ENCODE peak calls at places on chromosomes 6 and 20, in four cellular contexts. One of them, this sample, is unnamed.

GRCh38 chr6:52834481-52834880 is 6.1 kb downstream of the GSTA5 start:
- DNase-seq in brain microvascular endothelial cell: no peak
- DNase-seq in activated CD4-positive, CD25-positive, alpha-beta regulatory T cell: no peak
- DNase-seq in HEK293T: no peak
- DNase-seq in this sample: no peak

GRCh38 chr6:46651006-46651405 is 1.6 kb downstream of the CYP39A1 start:
- DNase-seq in brain microvascular endothelial cell: no peak
- DNase-seq in HEK293T: no peak
- DNase-seq in activated CD4-positive, CD25-positive, alpha-beta regulatory T cell: no peak
- DNase-seq in this sample: no peak

GRCh38 chr20:51624157-51624731 is 81.7 kb upstream of the NFATC2 start:
- DNase-seq in brain microvascular endothelial cell: peak
- DNase-seq in HEK293T: peak
- DNase-seq in activated CD4-positive, CD25-positive, alpha-beta regulatory T cell: peak
- DNase-seq in this sample: peak

GRCh38 chr6:163679753-163680152 is 265.2 kb downstream of the QKI start:
- DNase-seq in HEK293T: no peak
- DNase-seq in activated CD4-positive, CD25-positive, alpha-beta regulatory T cell: no peak
- DNase-seq in brain microvascular endothelial cell: peak
- DNase-seq in this sample: no peak

GRCh38 chr20:719816-720215 is 44.2 kb upstream of the SCRT2 start:
- DNase-seq in activated CD4-positive, CD25-positive, alpha-beta regulatory T cell: no peak
- DNase-seq in brain microvascular endothelial cell: no peak
- DNase-seq in HEK293T: no peak
- DNase-seq in this sample: no peak

GRCh38 chr6:22003219-22003779 is 293.5 kb downstream of the PRL start:
- DNase-seq in activated CD4-positive, CD25-positive, alpha-beta regulatory T cell: no peak
- DNase-seq in HEK293T: no peak
- DNase-seq in brain microvascular endothelial cell: no peak
- DNase-seq in this sample: no peak

GRCh38 chr6:7996538-7997225 is 67.5 kb downstream of the BLOC1S5 start:
- DNase-seq in activated CD4-positive, CD25-positive, alpha-beta regulatory T cell: no peak
- DNase-seq in brain microvascular endothelial cell: peak
- DNase-seq in HEK293T: peak
- DNase-seq in this sample: no peak

GRCh38 chr6:143485967-143486366 is 25.6 kb downstream of the FUCA2 start:
- DNase-seq in activated CD4-positive, CD25-positive, alpha-beta regulatory T cell: no peak
- DNase-seq in HEK293T: no peak
- DNase-seq in brain microvascular endothelial cell: no peak
- DNase-seq in this sample: no peak

GRCh38 chr6:134480593-134480992 is 162.7 kb upstream of the SGK1 start:
- DNase-seq in activated CD4-positive, CD25-positive, alpha-beta regulatory T cell: no peak
- DNase-seq in brain microvascular endothelial cell: no peak
- DNase-seq in HEK293T: no peak
- DNase-seq in this sample: no peak

GRCh38 chr6:111114484-111114883 is 27.2 kb downstream of the SLC16A10 start:
- DNase-seq in HEK293T: no peak
- DNase-seq in activated CD4-positive, CD25-positive, alpha-beta regulatory T cell: no peak
- DNase-seq in brain microvascular endothelial cell: no peak
- DNase-seq in this sample: peak

GRCh38 chr6:117561128-117561527 is 41.2 kb downstream of the GOPC start:
- DNase-seq in brain microvascular endothelial cell: peak
- DNase-seq in HEK293T: no peak
- DNase-seq in activated CD4-positive, CD25-positive, alpha-beta regulatory T cell: no peak
- DNase-seq in this sample: no peak

GRCh38 chr6:116530436-116530835 is 15.0 kb downstream of the TRAPPC3L start:
- DNase-seq in HEK293T: no peak
- DNase-seq in brain microvascular endothelial cell: no peak
- DNase-seq in activated CD4-positive, CD25-positive, alpha-beta regulatory T cell: no peak
- DNase-seq in this sample: no peak

GRCh38 chr6:44735631-44735963 is 348.1 kb downstream of the CDC5L start:
- DNase-seq in HEK293T: no peak
- DNase-seq in brain microvascular endothelial cell: peak
- DNase-seq in activated CD4-positive, CD25-positive, alpha-beta regulatory T cell: no peak
- DNase-seq in this sample: no peak

GRCh38 chr20:9912858-9913434 is 74.1 kb upstream of the PAK5 start:
- DNase-seq in HEK293T: peak
- DNase-seq in brain microvascular endothelial cell: peak
- DNase-seq in activated CD4-positive, CD25-positive, alpha-beta regulatory T cell: no peak
- DNase-seq in this sample: no peak

GRCh38 chr6:40146902-40147301 is 212.6 kb upstream of the MOCS1 start:
- DNase-seq in brain microvascular endothelial cell: no peak
- DNase-seq in activated CD4-positive, CD25-positive, alpha-beta regulatory T cell: no peak
- DNase-seq in HEK293T: no peak
- DNase-seq in this sample: no peak

GRCh38 chr6:12033770-12034169 is 21.7 kb downstream of the HIVEP1 start:
- DNase-seq in activated CD4-positive, CD25-positive, alpha-beta regulatory T cell: no peak
- DNase-seq in brain microvascular endothelial cell: no peak
- DNase-seq in HEK293T: no peak
- DNase-seq in this sample: no peak

GRCh38 chr6:96391776-96392175 is 129.8 kb upstream of the UFL1 start:
- DNase-seq in activated CD4-positive, CD25-positive, alpha-beta regulatory T cell: no peak
- DNase-seq in HEK293T: peak
- DNase-seq in brain microvascular endothelial cell: no peak
- DNase-seq in this sample: no peak

GRCh38 chr6:26594128-26594493 is 2.6 kb upstream of the ABT1 start:
- DNase-seq in activated CD4-positive, CD25-positive, alpha-beta regulatory T cell: no peak
- DNase-seq in HEK293T: no peak
- DNase-seq in brain microvascular endothelial cell: no peak
- DNase-seq in this sample: no peak

GRCh38 chr20:35387334-35387733 is 24.4 kb downstream of the UQCC1 start:
- DNase-seq in brain microvascular endothelial cell: no peak
- DNase-seq in HEK293T: no peak
- DNase-seq in activated CD4-positive, CD25-positive, alpha-beta regulatory T cell: no peak
- DNase-seq in this sample: no peak

GRCh38 chr6:97306946-97307345 is 23.9 kb upstream of the MMS22L start:
- DNase-seq in HEK293T: no peak
- DNase-seq in brain microvascular endothelial cell: no peak
- DNase-seq in activated CD4-positive, CD25-positive, alpha-beta regulatory T cell: no peak
- DNase-seq in this sample: no peak

GRCh38 chr20:36574278-36575065 is 1.1 kb downstream of the TGIF2 start:
- DNase-seq in activated CD4-positive, CD25-positive, alpha-beta regulatory T cell: peak
- DNase-seq in brain microvascular endothelial cell: peak
- DNase-seq in HEK293T: peak
- DNase-seq in this sample: peak

GRCh38 chr6:148342146-148343027 is at the start of gene SASH1:
- DNase-seq in HEK293T: peak
- DNase-seq in brain microvascular endothelial cell: peak
- DNase-seq in activated CD4-positive, CD25-positive, alpha-beta regulatory T cell: no peak
- DNase-seq in this sample: no peak

GRCh38 chr6:111846511-111847409 is 26.5 kb downstream of the FYN start:
- DNase-seq in HEK293T: no peak
- DNase-seq in brain microvascular endothelial cell: no peak
- DNase-seq in activated CD4-positive, CD25-positive, alpha-beta regulatory T cell: no peak
- DNase-seq in this sample: no peak

GRCh38 chr6:13927203-13927602 is 2.5 kb downstream of the RNF182 start:
- DNase-seq in brain microvascular endothelial cell: no peak
- DNase-seq in HEK293T: no peak
- DNase-seq in activated CD4-positive, CD25-positive, alpha-beta regulatory T cell: no peak
- DNase-seq in this sample: no peak

GRCh38 chr6:53119772-53120409 is 28.8 kb downstream of the GCM1 start:
- DNase-seq in activated CD4-positive, CD25-positive, alpha-beta regulatory T cell: no peak
- DNase-seq in HEK293T: no peak
- DNase-seq in brain microvascular endothelial cell: peak
- DNase-seq in this sample: no peak

This sample was measured in naive thymus-derived CD4-positive, alpha-beta T cell.